ENCODE peak calls at places on chromosome 11, in seven cellular contexts. G is GM23338; A is GM13976; Y is CD8-positive, alpha-beta T cell; T is mucosa of descending colon; F is HFF-Myc; R is tibial artery. O is an unnamed sample.
A peak's percentile ranks its signal among the peaks of the same experiment; 100 is the strongest.

GRCh38 chr11:13339196-13340153 is 61.9 kb downstream of the BMAL1 start:
- DNase-seq in G (no peak), A (peak; percentile 37), Y (no peak), T (no peak), F (peak; percentile 91), R (no peak), O (peak; percentile 33)

GRCh38 chr11:107438148-107438547 is 19.5 kb downstream of the CWF19L2 start:
- DNase-seq in G (no peak), A (no peak), Y (no peak), T (no peak), F (no peak), R (no peak), O (no peak)

GRCh38 chr11:125005491-125005890 is 51.5 kb downstream of the CCDC15 start:
- DNase-seq in G (no peak), A (no peak), Y (no peak), T (no peak), F (no peak), R (no peak), O (no peak)

GRCh38 chr11:122656073-122656630 is 630 bp downstream of the UBASH3B start:
- DNase-seq in G (peak; percentile 69), A (peak; percentile 75), Y (peak; percentile 45), T (peak; percentile 68), F (no peak), R (peak; percentile 69), O (peak; percentile 57)

GRCh38 chr11:1771700-1772099 is 8.0 kb upstream of the CTSD start:
- DNase-seq in G (no peak), A (no peak), Y (no peak), T (no peak), F (no peak), R (peak; percentile 73), O (no peak)

GRCh38 chr11:115803341-115803740 is 299.1 kb upstream of the CADM1 start:
- DNase-seq in G (no peak), A (no peak), Y (no peak), T (no peak), F (no peak), R (no peak), O (no peak)

GRCh38 chr11:69700278-69701140 is 3.3 kb downstream of the FGF19 start:
- DNase-seq in G (peak; percentile 86), A (no peak), Y (no peak), T (no peak), F (no peak), R (peak; percentile 59), O (no peak)

GRCh38 chr11:105229257-105229656 is 89.7 kb upstream of the CARD18 start:
- DNase-seq in G (no peak), A (no peak), Y (no peak), T (no peak), F (no peak), R (no peak), O (no peak)

GRCh38 chr11:115334932-115335788 is 169.1 kb downstream of the CADM1 start:
- DNase-seq in G (peak; percentile 51), A (peak; percentile 6), Y (no peak), T (no peak), F (no peak), R (no peak), O (no peak)

GRCh38 chr11:121894581-121894980 is 221.4 kb downstream of the BLID start:
- DNase-seq in G (no peak), A (no peak), Y (no peak), T (no peak), F (no peak), R (no peak), O (no peak)

GRCh38 chr11:117445097-117445658 is 117.5 kb downstream of the CEP164 start:
- DNase-seq in G (no peak), A (no peak), Y (no peak), T (no peak), F (no peak), R (peak; percentile 27), O (no peak)

GRCh38 chr11:117442049-117442868 is 114.6 kb downstream of the CEP164 start:
- DNase-seq in G (no peak), A (no peak), Y (no peak), T (no peak), F (no peak), R (no peak), O (no peak)

GRCh38 chr11:117444256-117445096 is 116.8 kb downstream of the CEP164 start:
- DNase-seq in G (no peak), A (no peak), Y (no peak), T (no peak), F (no peak), R (peak; percentile 32), O (no peak)

GRCh38 chr11:117442869-117443239 is 115.2 kb downstream of the CEP164 start:
- DNase-seq in G (no peak), A (no peak), Y (no peak), T (no peak), F (no peak), R (no peak), O (no peak)

DNA sequence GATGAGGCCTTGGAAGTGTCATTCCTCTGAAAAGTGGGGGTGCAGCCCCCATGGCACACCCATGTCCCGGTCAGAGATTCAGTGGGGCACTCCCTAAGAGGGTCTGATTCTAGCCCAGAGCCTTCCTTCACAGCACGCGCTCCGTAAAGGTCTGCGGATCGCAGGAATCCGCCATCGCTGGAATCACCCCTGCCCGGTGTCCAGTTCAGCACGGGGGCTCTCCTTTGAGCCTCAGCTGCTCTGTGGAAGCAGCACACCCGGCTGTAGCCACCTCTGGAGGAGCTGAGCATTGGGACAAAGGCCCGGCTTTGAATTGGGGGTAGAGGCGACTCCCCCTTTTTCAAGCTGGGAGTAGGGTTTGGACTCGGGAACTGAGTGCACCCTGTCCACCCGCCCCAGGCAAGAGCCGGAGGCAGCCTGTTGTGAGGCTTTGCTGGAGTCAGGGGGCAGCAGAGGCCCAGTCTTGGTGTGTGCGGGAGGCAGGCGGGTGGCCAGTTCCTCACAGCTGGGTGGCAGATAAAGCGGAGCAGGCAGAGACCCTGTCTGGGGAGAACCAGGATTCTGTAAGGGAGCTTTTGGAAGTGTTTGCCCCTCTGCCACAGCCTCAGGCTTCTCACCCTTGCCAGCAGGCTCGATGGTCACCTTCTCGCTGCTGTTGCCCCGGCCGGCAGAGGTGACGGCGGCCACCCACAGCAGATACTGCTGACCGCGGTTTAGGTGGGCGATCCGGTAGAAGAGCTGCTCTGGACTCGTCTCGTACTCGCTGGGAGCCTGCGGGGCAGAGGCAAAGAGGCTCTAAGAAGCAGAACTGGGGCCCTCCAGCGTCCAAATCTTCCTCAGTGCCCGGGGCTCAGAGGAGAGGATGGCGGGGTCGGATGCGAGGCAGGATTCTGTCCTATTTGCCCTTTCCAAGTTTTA is 115.9 kb downstream of the CEP164 start:
- DNase-seq in G (peak; percentile 87), A (peak; percentile 80), Y (no peak), T (no peak), F (no peak), R (peak; percentile 47), O (no peak)
- TF ChIP-seq CTCF in G (peak; percentile 94), A (peak; percentile 25), Y (no peak), T (peak; percentile 14), F (peak; percentile 42), R (no peak), O (peak; percentile 25)

DNA sequence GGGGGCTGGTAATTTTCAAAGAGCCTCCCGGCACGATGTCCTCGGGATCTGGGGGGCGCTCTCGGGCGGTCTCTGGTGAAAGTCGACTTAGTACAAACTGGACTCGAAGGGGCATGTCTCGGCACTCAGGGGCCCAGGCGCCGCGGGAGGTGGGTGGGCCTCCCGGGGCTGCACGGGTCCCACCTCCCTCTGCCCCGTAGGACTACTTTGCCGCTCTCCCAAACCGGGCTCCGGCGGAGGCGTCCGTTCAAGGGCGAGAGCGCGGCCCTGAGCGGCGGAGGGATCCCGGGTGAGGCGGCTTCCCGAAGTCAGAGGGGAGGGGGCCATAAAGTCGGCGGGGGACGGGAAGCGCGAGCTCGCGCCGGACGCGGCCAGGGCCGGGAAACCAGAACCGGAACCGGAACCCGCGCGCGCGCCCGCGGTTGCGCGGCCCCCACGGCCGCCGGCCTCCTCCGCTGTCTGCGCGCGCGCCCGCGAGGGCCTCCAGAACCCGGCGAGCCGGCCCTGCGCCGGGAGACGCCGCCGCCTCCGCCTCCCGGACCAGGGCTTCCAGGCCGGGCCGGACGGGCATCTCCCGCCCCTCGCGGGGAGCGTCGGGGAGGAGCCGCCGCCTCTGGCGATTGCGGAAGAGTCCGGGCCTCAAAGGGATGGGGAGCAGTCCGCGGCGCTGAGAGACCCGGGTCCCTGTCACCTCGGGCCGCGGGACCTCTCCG is at the start of gene ARHGEF12:
- DNase-seq in G (peak; percentile 99), A (peak; percentile 94), Y (peak; percentile 68), T (peak; percentile 97), F (peak; percentile 82), R (peak; percentile 97), O (no peak)
- TF ChIP-seq CTCF in G (peak; percentile 34), A (peak; percentile 30), Y (no peak), T (no peak), F (peak; percentile 35), R (peak; percentile 14), O (no peak)

DNA sequence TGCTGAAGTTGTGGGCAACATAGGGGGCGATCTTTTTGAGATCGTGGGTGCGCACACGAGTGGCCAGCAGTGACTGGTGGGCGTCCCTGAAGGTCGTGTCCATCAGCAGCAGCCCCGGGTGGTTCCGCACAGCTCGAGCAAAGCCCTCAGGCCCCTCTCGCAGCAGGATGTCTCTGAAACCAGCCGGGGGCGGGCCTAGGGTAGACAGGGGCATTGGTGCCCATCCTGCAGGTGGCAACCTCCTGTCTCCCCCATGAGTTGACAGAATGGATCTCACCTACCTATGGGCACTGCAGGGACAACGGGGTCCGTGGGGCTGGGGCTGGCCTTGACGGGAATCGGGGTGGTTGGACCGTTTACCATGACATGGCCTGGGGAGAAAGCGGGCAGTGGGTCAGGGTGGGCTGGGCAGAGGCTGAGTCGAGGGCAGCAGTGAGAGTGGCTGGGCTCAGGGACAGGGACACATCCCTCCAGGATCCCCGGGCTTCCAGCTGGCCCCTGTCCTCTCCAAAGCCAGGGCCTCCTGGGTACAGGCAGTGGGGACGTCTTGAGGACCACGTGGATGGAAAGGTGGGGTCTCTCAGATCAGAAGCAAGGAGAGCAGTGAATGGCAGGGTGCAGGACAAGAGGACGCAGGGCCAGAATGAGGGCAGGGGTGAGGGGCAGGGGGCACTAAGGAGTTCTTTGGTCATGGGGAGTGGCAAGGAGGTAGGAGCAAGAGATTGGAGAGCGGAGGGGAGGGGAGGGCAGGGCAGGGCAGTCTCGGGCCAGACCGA is 4.2 kb upstream of the LRFN4 start:
- DNase-seq in G (no peak), A (no peak), Y (no peak), T (peak; percentile 51), F (no peak), R (peak; percentile 61), O (no peak)
- TF ChIP-seq CTCF in G (no peak), A (no peak), Y (no peak), T (no peak), F (no peak), R (no peak), O (no peak)

DNA sequence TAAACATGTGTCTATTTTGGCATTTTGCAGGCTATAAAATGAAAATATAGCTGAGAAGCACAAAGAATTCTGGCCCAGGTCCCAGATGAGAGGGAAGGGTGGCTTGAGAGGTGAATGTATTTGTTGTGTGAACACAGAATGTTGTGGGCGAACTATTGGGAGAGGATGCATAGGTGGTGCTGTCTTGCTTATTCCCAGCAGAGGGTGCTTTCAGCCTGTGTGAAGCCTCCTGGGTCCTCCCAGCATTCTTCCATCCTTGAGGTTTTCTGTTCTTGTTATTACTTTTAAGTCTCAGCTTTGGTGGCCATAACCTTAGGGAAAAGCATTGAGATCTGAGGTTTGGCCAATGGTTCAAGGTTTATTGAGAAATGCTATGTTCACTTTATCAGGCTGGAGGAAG is 108.7 kb upstream of the SNX19 start:
- DNase-seq in G (peak; percentile 85), A (no peak), Y (no peak), T (no peak), F (peak; percentile 42), R (no peak), O (no peak)
- TF ChIP-seq CTCF in G (peak; percentile 92), A (peak; percentile 33), Y (no peak), T (no peak), F (peak; percentile 67), R (no peak), O (peak; percentile 54)

O was measured in DND-41.